ENCODE peak calls at places on chromosomes 13 and 19, in four cellular contexts. One of them, this sample, is unnamed.

GRCh38 chr13:67223742-67224141 is 6.4 kb downstream of the PCDH9 start:
- DNase-seq in HepG2: no peak
- DNase-seq in H1: no peak
- DNase-seq in GM12878: no peak
- DNase-seq in this sample: no peak

GRCh38 chr19:48945817-48946216 is 8.9 kb upstream of the BAX start:
- DNase-seq in HepG2: no peak
- DNase-seq in H1: no peak
- DNase-seq in GM12878: no peak
- DNase-seq in this sample: no peak

GRCh38 chr13:73849292-73849691 is 284.9 kb downstream of the KLF12 start:
- DNase-seq in HepG2: peak; percentile 17
- DNase-seq in H1: no peak
- DNase-seq in GM12878: no peak
- DNase-seq in this sample: peak; percentile 56

GRCh38 chr13:46160474-46161066 is 21.4 kb downstream of the LCP1 start:
- DNase-seq in HepG2: peak; percentile 58
- DNase-seq in H1: no peak
- DNase-seq in GM12878: no peak
- DNase-seq in this sample: peak; percentile 40

GRCh38 chr13:29934531-29935308 is 84.3 kb upstream of the UBL3 start:
- DNase-seq in HepG2: no peak
- DNase-seq in H1: no peak
- DNase-seq in GM12878: no peak
- DNase-seq in this sample: no peak

GRCh38 chr19:50912727-50913716 is 1.8 kb upstream of the KLK4 start:
- DNase-seq in HepG2: no peak
- DNase-seq in H1: no peak
- DNase-seq in GM12878: no peak
- DNase-seq in this sample: no peak

GRCh38 chr13:80499536-80500280 is 158.8 kb upstream of the SPRY2 start:
- DNase-seq in HepG2: no peak
- DNase-seq in H1: no peak
- DNase-seq in GM12878: no peak
- DNase-seq in this sample: no peak

GRCh38 chr13:21579754-21580316 is 24.1 kb downstream of the MICU2 start:
- DNase-seq in HepG2: no peak
- DNase-seq in H1: no peak
- DNase-seq in GM12878: peak; percentile 19
- DNase-seq in this sample: no peak

GRCh38 chr19:5036733-5037681 is 68.1 kb downstream of the KDM4B start:
- DNase-seq in HepG2: no peak
- DNase-seq in H1: no peak
- DNase-seq in GM12878: no peak
- DNase-seq in this sample: no peak

GRCh38 chr13:94470126-94470525 is 9.4 kb downstream of the DCT start:
- DNase-seq in HepG2: no peak
- DNase-seq in H1: no peak
- DNase-seq in GM12878: no peak
- DNase-seq in this sample: no peak

GRCh38 chr19:54480048-54480447 is 7.0 kb upstream of the CDC42EP5 start:
- DNase-seq in HepG2: no peak
- DNase-seq in H1: no peak
- DNase-seq in GM12878: no peak
- DNase-seq in this sample: no peak

GRCh38 chr19:840519-841206 is at the start of gene PRTN3:
- DNase-seq in HepG2: no peak
- DNase-seq in H1: no peak
- DNase-seq in GM12878: no peak
- DNase-seq in this sample: no peak

GRCh38 chr13:114154476-114154875 is 22.1 kb upstream of the RASA3 start:
- DNase-seq in HepG2: no peak
- DNase-seq in H1: no peak
- DNase-seq in GM12878: no peak
- DNase-seq in this sample: no peak

GRCh38 chr13:21476893-21477472 is 17.9 kb upstream of the ZDHHC20 start:
- DNase-seq in HepG2: peak; percentile 64
- DNase-seq in H1: peak; percentile 96
- DNase-seq in GM12878: peak; percentile 50
- DNase-seq in this sample: peak; percentile 86

GRCh38 chr19:50358483-50359431 is 6.7 kb downstream of the NAPSA start:
- DNase-seq in HepG2: no peak
- DNase-seq in H1: no peak
- DNase-seq in GM12878: peak; percentile 48
- DNase-seq in this sample: no peak

GRCh38 chr13:30114586-30115256 is 192.6 kb downstream of the KATNAL1 start:
- DNase-seq in HepG2: peak; percentile 63
- DNase-seq in H1: peak; percentile 99
- DNase-seq in GM12878: no peak
- DNase-seq in this sample: peak; percentile 73

GRCh38 chr13:88085036-88085435 is 413.9 kb downstream of the SLITRK5 start:
- DNase-seq in HepG2: no peak
- DNase-seq in H1: no peak
- DNase-seq in GM12878: no peak
- DNase-seq in this sample: no peak

GRCh38 chr13:50635504-50635903 is 208.0 kb downstream of the DLEU7 start:
- DNase-seq in HepG2: no peak
- DNase-seq in H1: no peak
- DNase-seq in GM12878: peak; percentile 42
- DNase-seq in this sample: no peak

GRCh38 chr19:20271215-20271926 is 104.4 kb downstream of the ZNF486 start:
- DNase-seq in HepG2: no peak
- DNase-seq in H1: no peak
- DNase-seq in GM12878: no peak
- DNase-seq in this sample: no peak
- H3K9ac ChIP-seq in HepG2: no peak overlapping the region
- H3K9ac ChIP-seq in H1: no peak overlapping the region
- H3K9ac ChIP-seq in GM12878: no peak overlapping the region
- H3K9ac ChIP-seq in this sample: no peak overlapping the region

DNA sequence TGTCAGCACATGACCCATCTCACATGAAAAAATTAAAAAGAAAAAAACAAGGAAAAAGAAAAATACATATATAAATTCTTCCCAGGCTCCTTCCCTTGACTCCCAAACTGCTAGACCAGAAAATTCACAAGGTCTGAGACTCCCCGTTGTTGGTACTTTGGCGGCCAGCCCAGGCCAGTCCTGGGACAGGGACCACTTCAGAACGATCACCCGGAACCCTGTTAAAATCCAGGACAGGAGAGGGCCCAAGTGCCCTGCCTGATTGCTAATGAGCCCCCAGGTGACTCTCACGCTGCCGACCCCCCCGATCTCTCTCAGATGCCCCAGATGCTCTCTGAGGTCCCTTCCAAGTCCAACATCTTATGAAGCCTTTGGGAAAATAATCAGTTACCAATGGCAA is 107.2 kb downstream of the COL4A2 start:
- DNase-seq in HepG2: no peak
- DNase-seq in H1: no peak
- DNase-seq in GM12878: no peak
- DNase-seq in this sample: no peak
- H3K4me1 ChIP-seq in HepG2: no peaks in the 10 kb centered on the region
- H3K4me1 ChIP-seq in H1: no peaks in the 10 kb centered on the region
- H3K4me1 ChIP-seq in GM12878: peaks cover 4% of the 10 kb centered on the region
- H3K4me1 ChIP-seq in this sample: no peaks in the 10 kb centered on the region

GRCh38 chr19:15280915-15281683 is 48.9 kb upstream of the EPHX3 start:
- DNase-seq in HepG2: peak; percentile 55
- DNase-seq in H1: no peak
- DNase-seq in GM12878: no peak
- DNase-seq in this sample: no peak
- TF ChIP-seq SUZ12 in HepG2: no peak
- TF ChIP-seq SUZ12 in H1: no peak
- TF ChIP-seq SUZ12 in GM12878: no peak
- TF ChIP-seq SUZ12 in this sample: no peak

GRCh38 chr13:25688524-25688923 is 316.8 kb downstream of the ATP8A2 start:
- DNase-seq in HepG2: no peak
- DNase-seq in H1: no peak
- DNase-seq in GM12878: no peak
- DNase-seq in this sample: no peak
- H3K9ac ChIP-seq in HepG2: no peak overlapping the region
- H3K9ac ChIP-seq in H1: no peak overlapping the region
- H3K9ac ChIP-seq in GM12878: no peak overlapping the region
- H3K9ac ChIP-seq in this sample: no peak overlapping the region

GRCh38 chr19:16586477-16586871 is 14.3 kb upstream of the SLC35E1 start:
- DNase-seq in HepG2: no peak
- DNase-seq in H1: no peak
- DNase-seq in GM12878: no peak
- DNase-seq in this sample: no peak

GRCh38 chr19:16587031-16588023 is 15.1 kb upstream of the SLC35E1 start:
- DNase-seq in HepG2: no peak
- DNase-seq in H1: no peak
- DNase-seq in GM12878: peak; percentile 84
- DNase-seq in this sample: no peak

GRCh38 chr19:16585808-16586476 is 13.7 kb upstream of the SLC35E1 start:
- DNase-seq in HepG2: no peak
- DNase-seq in H1: no peak
- DNase-seq in GM12878: peak; percentile 98
- DNase-seq in this sample: no peak

GRCh38 chr19:16582486-16583261 is 10.5 kb upstream of the SLC35E1 start:
- DNase-seq in HepG2: no peak
- DNase-seq in H1: no peak
- DNase-seq in GM12878: no peak
- DNase-seq in this sample: no peak

GRCh38 chr19:16584825-16585801 is 12.9 kb upstream of the SLC35E1 start:
- DNase-seq in HepG2: no peak
- DNase-seq in H1: no peak
- DNase-seq in GM12878: no peak
- DNase-seq in this sample: no peak
- H3K4me1 ChIP-seq in HepG2: peaks cover 16% of the 10 kb centered on the region
- H3K4me1 ChIP-seq in H1: peaks cover 4% of the 10 kb centered on the region
- H3K4me1 ChIP-seq in GM12878: peaks cover 58% of the 10 kb centered on the region
- H3K4me1 ChIP-seq in this sample: peaks cover 57% of the 10 kb centered on the region

GRCh38 chr19:2269244-2270156 is 12.5 kb downstream of the PEAK3 start:
- DNase-seq in HepG2: peak; percentile 91
- DNase-seq in H1: peak; percentile 100
- DNase-seq in GM12878: peak; percentile 66
- DNase-seq in this sample: peak; percentile 93

GRCh38 chr19:2268861-2269243 is 12.6 kb upstream of the JSRP1 start:
- DNase-seq in HepG2: no peak
- DNase-seq in H1: no peak
- DNase-seq in GM12878: no peak
- DNase-seq in this sample: no peak

GRCh38 chr19:2268480-2268830 is 12.2 kb upstream of the JSRP1 start:
- DNase-seq in HepG2: no peak
- DNase-seq in H1: no peak
- DNase-seq in GM12878: no peak
- DNase-seq in this sample: no peak

GRCh38 chr19:2270157-2270571 is 11.8 kb downstream of the PEAK3 start:
- DNase-seq in HepG2: no peak
- DNase-seq in H1: no peak
- DNase-seq in GM12878: no peak
- DNase-seq in this sample: no peak

DNA sequence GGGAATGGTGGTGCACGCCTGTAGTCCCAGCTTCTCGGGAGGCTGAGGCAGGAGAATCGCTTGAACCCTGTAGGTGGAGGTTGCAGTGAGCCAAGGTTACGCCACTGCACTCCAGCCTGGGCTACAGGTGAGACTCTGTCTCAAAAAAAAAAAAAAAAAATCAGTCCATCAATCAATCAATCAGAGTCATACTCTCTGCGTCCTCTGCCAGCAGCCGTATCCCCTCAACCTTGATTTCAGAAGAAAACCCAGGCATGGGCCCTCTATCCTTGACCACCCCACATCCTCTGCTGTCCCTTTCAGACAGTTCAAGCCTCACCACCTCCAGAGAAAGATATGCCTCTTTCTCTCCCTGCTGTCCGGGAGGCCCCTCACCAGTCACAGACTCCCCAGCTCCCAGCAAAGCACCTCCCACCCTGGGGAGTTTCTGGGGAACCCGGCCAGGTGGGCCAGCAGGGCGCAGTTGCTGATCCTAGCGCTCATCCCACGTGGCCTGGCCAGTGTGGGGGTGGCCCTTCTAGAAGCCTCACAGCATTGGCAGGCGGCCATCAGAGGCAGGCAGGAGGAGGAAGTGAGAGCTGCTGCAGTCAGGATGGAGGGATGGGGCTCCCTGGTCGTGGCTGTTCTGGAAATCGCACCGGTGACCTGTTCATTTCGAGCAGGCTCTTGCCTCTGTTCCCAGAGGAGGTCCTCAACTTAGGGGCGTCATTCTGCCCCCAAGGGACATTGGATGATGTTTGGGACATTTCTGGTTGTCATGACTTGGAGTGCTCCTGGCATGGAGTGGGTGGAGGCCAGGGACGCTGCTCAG is 10.2 kb upstream of the JSRP1 start:
- DNase-seq in HepG2: peak; percentile 58
- DNase-seq in H1: no peak
- DNase-seq in GM12878: peak; percentile 54
- DNase-seq in this sample: no peak
- TF ChIP-seq SUZ12 in HepG2: no peak
- TF ChIP-seq SUZ12 in H1: no peak
- TF ChIP-seq SUZ12 in GM12878: no peak
- TF ChIP-seq SUZ12 in this sample: no peak

DNA sequence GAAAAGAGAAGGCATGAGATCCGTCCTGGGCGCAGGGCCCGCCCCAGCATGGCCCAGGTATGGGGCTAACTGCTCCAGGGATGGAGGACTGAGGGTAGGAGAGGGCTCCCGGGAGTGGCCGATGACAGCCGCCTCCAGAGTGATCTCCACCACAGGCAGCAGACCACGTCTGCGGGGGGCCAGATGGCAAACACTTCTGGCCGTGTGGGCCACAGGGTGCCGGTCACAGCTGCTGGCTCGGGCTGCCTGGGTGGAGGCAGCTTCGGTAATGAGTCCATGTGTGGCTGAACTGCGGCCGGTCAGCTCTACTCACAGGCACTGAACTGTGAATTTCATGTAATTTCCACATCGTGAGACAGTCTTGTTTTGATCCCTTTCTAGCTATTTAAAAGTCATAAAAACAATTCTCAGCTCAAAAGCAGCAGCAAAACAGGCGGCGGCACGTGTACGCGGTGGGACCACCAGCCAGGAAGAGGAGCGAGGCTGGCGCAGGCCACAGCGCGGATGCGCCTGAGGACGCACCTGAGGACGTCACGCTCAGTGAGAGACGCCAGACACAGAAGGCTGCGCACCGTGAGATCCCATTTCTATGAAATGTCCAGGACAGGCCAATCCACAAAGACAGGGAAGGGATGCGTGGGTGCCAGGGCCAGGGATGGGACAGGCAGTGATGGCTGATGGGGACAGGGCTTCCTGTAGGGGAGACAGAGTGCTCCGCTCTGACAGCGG is 4.0 kb downstream of the LSM7 start:
- DNase-seq in HepG2: no peak
- DNase-seq in H1: no peak
- DNase-seq in GM12878: no peak
- DNase-seq in this sample: no peak
- H3K9ac ChIP-seq in HepG2: no peak overlapping the region
- H3K9ac ChIP-seq in H1: no peak overlapping the region
- H3K9ac ChIP-seq in GM12878: peak overlapping the region; percentile 28
- H3K9ac ChIP-seq in this sample: no peak overlapping the region

DNA sequence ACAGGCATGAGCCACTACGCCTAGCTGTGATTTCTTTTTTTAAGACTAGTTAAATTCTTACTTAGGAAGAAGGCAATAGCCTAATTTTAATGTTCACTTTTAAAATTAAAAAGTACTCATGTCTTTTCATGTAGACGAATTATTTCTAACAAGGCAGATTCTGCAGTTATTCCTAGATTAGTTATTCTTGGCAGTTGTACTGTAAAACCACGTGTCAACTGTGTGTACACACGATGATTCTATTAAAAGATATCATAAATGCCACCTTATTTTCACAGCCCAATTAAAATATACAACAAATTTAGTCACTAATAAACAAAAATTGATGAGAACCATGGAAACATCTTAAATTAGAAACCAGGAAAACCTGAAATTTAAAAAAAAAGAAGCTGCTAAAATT is 10.6 kb upstream of the FOXO1 start:
- DNase-seq in HepG2: no peak
- DNase-seq in H1: no peak
- DNase-seq in GM12878: no peak
- DNase-seq in this sample: no peak
- H3K4me1 ChIP-seq in HepG2: peaks cover 38% of the 10 kb centered on the region
- H3K4me1 ChIP-seq in H1: peaks cover 15% of the 10 kb centered on the region
- H3K4me1 ChIP-seq in GM12878: no peaks in the 10 kb centered on the region
- H3K4me1 ChIP-seq in this sample: no peaks in the 10 kb centered on the region

This sample was measured in NT2/D1.